ENCODE peak calls at places on chromosome 16, in nine cellular contexts. O, V, Z, Y, W, U, A, D and S are unnamed samples.

GRCh38 chr16:2934450-2934849 is 22.7 kb downstream of the FLYWCH1 start:
- DNase-seq in O (no peak), V (no peak), Z (no peak), Y (no peak), W (no peak), U (no peak), A (no peak), D (no peak), S (no peak)

GRCh38 chr16:85872666-85873561 is 26.0 kb upstream of the IRF8 start:
- DNase-seq in O (peak; percentile 34), V (no peak), Z (no peak), Y (no peak), W (peak; percentile 71), U (no peak), A (no peak), D (no peak), S (no peak)

GRCh38 chr16:61579195-61579594 is 457.0 kb downstream of the CDH8 start:
- DNase-seq in O (no peak), V (no peak), Z (no peak), Y (no peak), W (no peak), U (no peak), A (no peak), D (no peak), S (no peak)

GRCh38 chr16:84055801-84056634 is 13.4 kb upstream of the SLC38A8 start:
- DNase-seq in O (no peak), V (no peak), Z (no peak), Y (no peak), W (no peak), U (no peak), A (no peak), D (peak; percentile 74), S (no peak)

GRCh38 chr16:583470-583814 is 6.4 kb upstream of the RAB40C start:
- DNase-seq in O (no peak), V (no peak), Z (peak; percentile 80), Y (no peak), W (no peak), U (no peak), A (peak; percentile 71), D (no peak), S (no peak)

GRCh38 chr16:12503201-12503600 is 300.5 kb downstream of the CPPED1 start:
- DNase-seq in O (no peak), V (no peak), Z (no peak), Y (no peak), W (no peak), U (no peak), A (no peak), D (no peak), S (no peak)

GRCh38 chr16:84898447-84898846 is 78.7 kb downstream of the CRISPLD2 start:
- DNase-seq in O (no peak), V (no peak), Z (no peak), Y (no peak), W (no peak), U (no peak), A (no peak), D (no peak), S (no peak)

GRCh38 chr16:228151-228855 is 946 bp downstream of the LUC7L start:
- DNase-seq in O (no peak), V (no peak), Z (peak; percentile 33), Y (no peak), W (no peak), U (no peak), A (no peak), D (no peak), S (no peak)

GRCh38 chr16:27404163-27404823 is 2.3 kb downstream of the IL21R start:
- DNase-seq in O (no peak), V (no peak), Z (no peak), Y (no peak), W (no peak), U (no peak), A (no peak), D (no peak), S (no peak)
- H3K4me1 ChIP-seq in O (peaks cover 15% of the 10 kb centered on the region), V (peaks cover 58% of the 10 kb centered on the region), Z (no peaks in the 10 kb centered on the region), Y (no peaks in the 10 kb centered on the region), W (peaks cover 15% of the 10 kb centered on the region), U (peaks cover 24% of the 10 kb centered on the region), A (no peaks in the 10 kb centered on the region), D (peaks cover 13% of the 10 kb centered on the region), S (no peaks in the 10 kb centered on the region)

DNA sequence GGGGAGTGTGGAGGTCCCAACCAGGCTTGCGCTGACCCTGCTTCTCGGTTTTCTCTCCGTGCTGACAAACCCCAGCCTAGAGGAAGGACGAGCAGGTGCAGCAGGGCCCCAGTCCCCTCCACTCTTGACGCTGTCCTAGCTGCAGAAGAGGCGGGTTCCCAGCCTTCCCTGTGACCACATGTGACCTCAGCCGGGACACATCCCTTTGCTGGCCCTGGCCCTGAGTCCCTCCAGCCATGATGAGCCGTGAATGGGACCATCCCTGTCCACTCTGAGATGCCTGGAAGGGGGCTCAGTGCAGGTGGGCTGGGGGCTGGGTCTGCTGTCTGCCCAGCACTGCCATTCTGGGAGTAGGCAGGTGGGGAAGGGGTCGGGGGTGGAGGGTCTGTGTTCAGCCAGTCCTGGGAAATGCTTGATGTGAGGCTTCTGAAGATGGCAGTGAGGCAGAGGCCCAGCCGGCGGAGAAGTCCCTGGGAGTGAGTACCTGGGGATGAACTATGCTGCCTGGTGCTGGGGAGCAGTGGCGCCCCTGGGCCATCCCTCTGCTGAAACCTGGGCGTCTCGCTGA is 1.9 kb upstream of the TUBB3 start:
- DNase-seq in O (no peak), V (no peak), Z (peak; percentile 38), Y (peak; percentile 36), W (no peak), U (no peak), A (peak; percentile 63), D (no peak), S (no peak)
- H3K4me1 ChIP-seq in O (peaks cover 51% of the 10 kb centered on the region), V (peaks cover 75% of the 10 kb centered on the region), Z (peaks cover 35% of the 10 kb centered on the region), Y (peaks cover 47% of the 10 kb centered on the region), W (peaks cover 63% of the 10 kb centered on the region), U (peaks cover 35% of the 10 kb centered on the region), A (no peaks in the 10 kb centered on the region), D (peaks cover 71% of the 10 kb centered on the region), S (peaks cover 15% of the 10 kb centered on the region)

GRCh38 chr16:70747703-70748631 is 53.0 kb downstream of the VAC14 start:
- DNase-seq in O (no peak), V (no peak), Z (no peak), Y (no peak), W (peak; percentile 62), U (peak; percentile 78), A (no peak), D (no peak), S (no peak)
- H3K4me1 ChIP-seq in O (peaks cover 58% of the 10 kb centered on the region), V (no peaks in the 10 kb centered on the region), Z (peaks cover 9% of the 10 kb centered on the region), Y (peaks cover 12% of the 10 kb centered on the region), W (peaks cover 71% of the 10 kb centered on the region), U (peaks cover 64% of the 10 kb centered on the region), A (peaks cover 7% of the 10 kb centered on the region), D (peaks cover 65% of the 10 kb centered on the region), S (peaks cover 77% of the 10 kb centered on the region)

DNA sequence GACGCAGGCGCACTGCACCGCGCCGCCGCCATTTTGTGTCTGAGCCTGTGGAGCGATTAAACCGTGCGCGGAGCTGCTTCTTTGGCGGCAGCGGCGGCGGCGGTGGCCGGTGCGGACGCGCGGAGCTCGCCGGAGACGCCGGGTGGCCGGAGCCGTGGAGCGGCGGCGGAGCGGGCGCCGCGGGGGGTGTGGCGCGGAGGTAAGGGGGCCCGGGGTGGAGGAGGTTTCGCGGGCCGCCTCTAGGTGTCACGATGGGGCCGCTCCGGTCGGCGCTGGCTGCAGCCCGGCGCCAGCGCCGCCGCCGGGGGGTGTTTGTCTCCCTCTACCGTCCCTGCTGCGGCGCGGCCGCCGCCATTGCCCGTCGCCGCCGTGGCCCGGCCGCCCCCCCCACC is at the start of gene CTCF:
- DNase-seq in O (peak; percentile 59), V (peak; percentile 78), Z (peak; percentile 87), Y (peak; percentile 96), W (peak; percentile 89), U (peak; percentile 79), A (peak; percentile 79), D (no peak), S (peak; percentile 85)
- H3K4me1 ChIP-seq in O (peaks cover 21% of the 10 kb centered on the region), V (peaks cover 23% of the 10 kb centered on the region), Z (peaks cover 16% of the 10 kb centered on the region), Y (peaks cover 13% of the 10 kb centered on the region), W (peaks cover 40% of the 10 kb centered on the region), U (peaks cover 4% of the 10 kb centered on the region), A (peaks cover 3% of the 10 kb centered on the region), D (peaks cover 36% of the 10 kb centered on the region), S (peaks cover 31% of the 10 kb centered on the region)

GRCh38 chr16:20241321-20241720 is 86.0 kb downstream of the GP2 start:
- DNase-seq in O (no peak), V (no peak), Z (no peak), Y (no peak), W (no peak), U (no peak), A (no peak), D (no peak), S (no peak)
- H3K4me1 ChIP-seq in O (no peaks in the 10 kb centered on the region), V (no peaks in the 10 kb centered on the region), Z (peaks cover 14% of the 10 kb centered on the region), Y (peaks cover 23% of the 10 kb centered on the region), W (no peaks in the 10 kb centered on the region), U (no peaks in the 10 kb centered on the region), A (peaks cover 3% of the 10 kb centered on the region), D (no peaks in the 10 kb centered on the region), S (no peaks in the 10 kb centered on the region)